ENCODE peak calls at places on chromosome 16, in four cellular contexts. Y is bronchial epithelial cell; Q is activated CD8-positive, alpha-beta T cell treated with anti-CD3 and anti-CD28 coated beads for 36 hours; R is tibial nerve. E is an unnamed sample.

GRCh38 chr16:28585674-28586073 is 11.2 kb downstream of the SULT1A2 start:
- DNase-seq in Y (no peak), Q (no peak), R (no peak), E (no peak)

GRCh38 chr16:70493863-70494770 is 29.2 kb downstream of the COG4 start:
- DNase-seq in Y (no peak), Q (no peak), R (no peak), E (no peak)

GRCh38 chr16:54156349-54156748 is 130.2 kb downstream of the IRX3 start:
- DNase-seq in Y (no peak), Q (no peak), R (no peak), E (no peak)

GRCh38 chr16:19136549-19137196 is 22.9 kb downstream of the ITPRIPL2 start:
- DNase-seq in Y (peak; percentile 36), Q (no peak), R (peak; percentile 50), E (no peak)

GRCh38 chr16:50528820-50529219 is 19.4 kb upstream of the NKD1 start:
- DNase-seq in Y (no peak), Q (no peak), R (no peak), E (no peak)

GRCh38 chr16:2973081-2973480 is 3.9 kb downstream of the PAQR4 start:
- DNase-seq in Y (no peak), Q (no peak), R (no peak), E (no peak)

GRCh38 chr16:14003119-14003570 is 68.0 kb upstream of the MRTFB start:
- DNase-seq in Y (peak; percentile 87), Q (no peak), R (no peak), E (peak; percentile 64)

GRCh38 chr16:180101-180920 is at the start of gene HBQ1:
- DNase-seq in Y (no peak), Q (peak; percentile 56), R (no peak), E (peak; percentile 61)

GRCh38 chr16:19886061-19886792 is 1.6 kb upstream of the GPRC5B start:
- DNase-seq in Y (peak; percentile 52), Q (peak; percentile 90), R (peak; percentile 92), E (peak; percentile 52)

GRCh38 chr16:19690196-19690595 is 27.8 kb downstream of the KNOP1 start:
- DNase-seq in Y (no peak), Q (no peak), R (no peak), E (no peak)

GRCh38 chr16:27444015-27444414 is 42.0 kb downstream of the IL21R start:
- DNase-seq in Y (peak; percentile 76), Q (no peak), R (no peak), E (no peak)

GRCh38 chr16:46715769-46716305 is 26.4 kb downstream of the ORC6 start:
- DNase-seq in Y (no peak), Q (no peak), R (no peak), E (no peak)

GRCh38 chr16:67298277-67298676 is 18.9 kb downstream of the PLEKHG4 start:
- DNase-seq in Y (no peak), Q (no peak), R (no peak), E (no peak)

GRCh38 chr16:48118841-48119240 is 37.0 kb downstream of the ABCC12 start:
- DNase-seq in Y (no peak), Q (no peak), R (no peak), E (no peak)
- TF ChIP-seq CTCF in Y (no peak), Q (no peak), R (no peak), E (no peak)

DNA sequence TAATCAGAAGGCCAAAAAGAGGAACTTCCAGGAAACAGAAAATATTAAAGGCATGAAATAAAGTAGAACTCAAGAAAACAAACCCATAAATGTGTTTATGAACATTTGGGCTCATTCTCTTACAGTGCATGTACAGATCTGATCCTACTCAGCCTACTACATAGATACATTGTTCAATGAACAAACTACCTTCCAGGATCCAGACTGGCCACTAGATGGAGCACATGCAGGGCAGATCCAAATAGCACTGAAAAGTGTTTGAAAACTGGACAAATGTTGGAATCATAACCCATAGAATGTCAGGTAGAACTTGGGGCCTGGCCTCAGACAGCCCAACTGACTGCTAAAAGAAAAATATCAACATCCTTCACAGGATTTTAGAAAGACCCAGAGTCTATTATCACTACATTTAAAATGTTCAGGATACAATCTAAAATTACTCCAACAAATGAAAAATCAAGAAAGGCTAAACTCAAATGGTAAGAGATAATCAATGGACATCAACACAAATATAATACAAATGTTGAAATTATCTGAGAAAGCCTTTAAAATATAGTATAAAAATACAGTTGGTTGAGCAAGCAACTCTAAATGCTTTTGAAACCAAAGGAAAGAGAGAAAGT is 122.4 kb upstream of the NUDT7 start:
- DNase-seq in Y (peak; percentile 44), Q (peak; percentile 42), R (peak; percentile 46), E (no peak)
- TF ChIP-seq CTCF in Y (peak; percentile 66), Q (peak; percentile 60), R (peak; percentile 34), E (no peak)

GRCh38 chr16:57649443-57649751 is 18.7 kb upstream of the ADGRG3 start:
- DNase-seq in Y (no peak), Q (no peak), R (no peak), E (no peak)
- TF ChIP-seq CTCF in Y (no peak), Q (no peak), R (no peak), E (no peak)

GRCh38 chr16:85209526-85210121 is 97.4 kb upstream of the CIBAR2 start:
- DNase-seq in Y (no peak), Q (no peak), R (no peak), E (no peak)
- TF ChIP-seq CTCF in Y (no peak), Q (no peak), R (no peak), E (no peak)

GRCh38 chr16:1941162-1941923 is 1.7 kb downstream of the MSRB1 start:
- DNase-seq in Y (no peak), Q (no peak), R (no peak), E (no peak)
- TF ChIP-seq CTCF in Y (no peak), Q (no peak), R (no peak), E (no peak)

DNA sequence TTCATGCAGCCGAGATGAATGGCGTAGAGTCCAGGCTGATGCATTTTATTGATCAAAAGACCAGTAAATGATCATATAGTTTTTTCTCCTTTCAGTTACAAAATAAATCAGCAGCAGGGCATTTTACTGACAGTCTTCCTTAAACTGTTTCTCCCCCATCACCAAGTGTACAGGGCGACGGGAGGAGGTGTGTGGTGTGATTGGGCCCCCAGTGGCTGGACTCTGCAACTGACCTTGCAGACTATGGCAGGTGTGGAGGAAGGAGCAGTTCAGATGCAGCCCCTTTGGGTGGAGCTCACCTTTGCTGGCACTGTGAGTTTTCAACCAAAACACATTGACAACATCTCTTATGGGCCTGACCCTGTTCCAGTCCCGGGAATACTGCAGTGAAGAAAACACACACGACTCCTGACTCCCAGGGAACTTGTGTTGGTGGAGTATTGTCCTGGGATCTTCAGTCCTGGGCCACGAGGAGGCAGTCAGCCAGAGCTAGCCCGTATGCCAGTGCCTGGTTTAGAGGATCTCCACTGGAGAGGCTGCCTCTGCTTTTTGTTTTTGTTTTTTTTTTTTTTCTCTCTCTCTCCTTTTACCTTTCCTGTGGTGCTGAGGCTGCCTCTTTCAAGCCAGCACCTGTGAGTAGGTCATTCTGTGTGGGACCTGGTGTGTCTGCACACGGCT is 29.8 kb downstream of the KIAA0513 start:
- DNase-seq in Y (no peak), Q (peak; percentile 38), R (no peak), E (no peak)
- TF ChIP-seq CTCF in Y (peak; percentile 31), Q (no peak), R (no peak), E (no peak)

GRCh38 chr16:86768231-86768791 is 190.0 kb downstream of the FOXL1 start:
- DNase-seq in Y (no peak), Q (no peak), R (no peak), E (no peak)
- TF ChIP-seq CTCF in Y (no peak), Q (no peak), R (no peak), E (no peak)

GRCh38 chr16:56426585-56426984 is 1.2 kb upstream of the AMFR start:
- DNase-seq in Y (peak; percentile 74), Q (no peak), R (no peak), E (no peak)

GRCh38 chr16:56423584-56424403 is 1.6 kb downstream of the AMFR start:
- DNase-seq in Y (no peak), Q (no peak), R (no peak), E (no peak)

GRCh38 chr16:56424404-56424765 is 960 bp downstream of the AMFR start:
- DNase-seq in Y (no peak), Q (no peak), R (no peak), E (no peak)

GRCh38 chr16:56424791-56425438 is 430 bp downstream of the AMFR start:
- DNase-seq in Y (no peak), Q (peak; percentile 31), R (peak; percentile 17), E (peak; percentile 31)

DNA sequence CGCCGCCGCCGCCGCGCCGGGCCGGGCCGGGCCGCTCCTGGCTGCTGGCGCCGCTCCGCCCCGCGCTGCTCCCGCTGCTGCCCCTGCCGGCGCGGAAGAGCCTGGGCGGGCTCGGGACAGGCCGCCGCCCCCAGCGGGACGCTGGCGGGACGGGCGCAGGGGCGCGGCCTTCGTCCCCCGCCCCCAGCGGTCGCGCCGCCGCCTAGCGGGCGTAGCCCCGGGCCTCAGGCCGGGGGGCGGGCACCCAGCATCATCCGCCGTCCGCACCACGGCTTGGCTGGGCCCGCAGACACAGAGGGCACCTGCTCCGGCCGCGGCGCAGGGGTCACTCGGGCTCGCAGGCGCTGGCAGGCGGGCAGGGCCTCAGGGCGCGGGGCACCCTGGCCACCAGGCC is at the start of gene AMFR:
- DNase-seq in Y (peak; percentile 55), Q (peak; percentile 61), R (no peak), E (peak; percentile 60)
- TF ChIP-seq CTCF in Y (peak; percentile 28), Q (peak; percentile 58), R (peak; percentile 32), E (no peak)